ENCODE peak calls at places on chromosomes 7 and 10, in six cellular contexts. E, X, C, Z, W and T are unnamed samples.
A peak's percentile ranks its signal among the peaks of the same experiment; 100 is the strongest.

GRCh38 chr7:108805808-108806397 is 236.2 kb downstream of the DNAJB9 start:
- DNase-seq in E (peak; percentile 52), C (peak; percentile 10), Z (peak; percentile 4), X (no peak), W (no peak), T (no peak)

GRCh38 chr10:86861351-86861750 is 96.1 kb downstream of the MMRN2 start:
- DNase-seq in W (no peak), E (no peak), C (no peak), X (no peak), Z (no peak), T (no peak)

GRCh38 chr10:48775206-48775517 is 90.5 kb downstream of the WDFY4 start:
- DNase-seq in W (no peak), Z (no peak), C (no peak), E (no peak), X (no peak), T (no peak)

GRCh38 chr7:27177795-27178320 is 3.7 kb upstream of the HOXA10 start:
- DNase-seq in W (no peak), C (no peak), Z (no peak), E (no peak), X (peak; percentile 14), T (no peak)

GRCh38 chr7:94391716-94392390 is 2.8 kb upstream of the COL1A2 start:
- DNase-seq in Z (no peak), W (peak; percentile 31), X (peak; percentile 46), C (peak; percentile 88), E (no peak), T (peak; percentile 51)

GRCh38 chr7:739964-740942 is 13.2 kb upstream of the PRKAR1B start:
- DNase-seq in X (no peak), Z (no peak), C (no peak), E (no peak), W (no peak), T (no peak)

GRCh38 chr10:12712284-12712983 is 289.1 kb downstream of the CCDC3 start:
- DNase-seq in Z (no peak), W (no peak), E (no peak), X (no peak), C (no peak), T (no peak)

GRCh38 chr7:74514131-74514591 is 60.5 kb downstream of the GTF2IRD1 start:
- DNase-seq in Z (no peak), E (no peak), X (no peak), W (peak; percentile 66), C (no peak), T (no peak)

GRCh38 chr7:18354686-18355085 is 140.9 kb upstream of the HDAC9 start:
- DNase-seq in E (no peak), W (no peak), X (no peak), C (peak; percentile 62), Z (no peak), T (no peak)

GRCh38 chr10:11909618-11910017 is 86.5 kb downstream of the PROSER2 start:
- DNase-seq in X (no peak), C (no peak), Z (no peak), W (no peak), E (no peak), T (no peak)

GRCh38 chr7:150845471-150845870 is 6.8 kb upstream of the AOC1 start:
- DNase-seq in W (peak; percentile 54), Z (no peak), X (no peak), E (no peak), C (no peak), T (peak; percentile 29)

GRCh38 chr7:16765436-16765859 is 11.9 kb downstream of the TSPAN13 start:
- DNase-seq in X (no peak), C (no peak), W (no peak), E (no peak), Z (no peak), T (no peak)

GRCh38 chr10:72162978-72163377 is 52.8 kb upstream of the ANAPC16 start:
- DNase-seq in Z (peak; percentile 91), X (no peak), E (no peak), W (no peak), C (peak; percentile 92), T (no peak)

GRCh38 chr10:123847686-123848432 is 43.7 kb downstream of the CPXM2 start:
- DNase-seq in E (no peak), C (no peak), W (no peak), Z (peak; percentile 67), X (no peak), T (no peak)

GRCh38 chr10:97079454-97079853 is 106.3 kb downstream of the SLIT1 start:
- DNase-seq in W (no peak), X (no peak), C (no peak), E (no peak), Z (no peak), T (no peak)

GRCh38 chr10:113605207-113605606 is 52.4 kb downstream of the HABP2 start:
- DNase-seq in E (no peak), C (no peak), W (no peak), Z (no peak), X (no peak), T (no peak)

GRCh38 chr10:15141136-15142067 is 27.1 kb downstream of the NMT2 start:
- DNase-seq in Z (no peak), X (no peak), W (no peak), E (no peak), C (peak; percentile 56), T (no peak)

GRCh38 chr7:11193131-11193867 is 219.6 kb downstream of the PHF14 start:
- DNase-seq in E (no peak), X (no peak), Z (peak; percentile 9), C (peak; percentile 21), W (no peak), T (peak; percentile 33)

GRCh38 chr10:80522756-80523363 is 14.8 kb upstream of the SH2D4B start:
- DNase-seq in W (no peak), X (no peak), C (no peak), E (no peak), Z (peak; percentile 64), T (no peak)

GRCh38 chr10:80526218-80526617 is 11.5 kb upstream of the SH2D4B start:
- DNase-seq in W (no peak), E (no peak), Z (no peak), C (no peak), X (no peak), T (no peak)

GRCh38 chr10:80524190-80524589 is 13.5 kb upstream of the SH2D4B start:
- DNase-seq in C (no peak), Z (no peak), W (no peak), E (no peak), X (no peak), T (no peak)

GRCh38 chr10:80520661-80521488 is 16.8 kb upstream of the SH2D4B start:
- DNase-seq in E (no peak), C (no peak), Z (no peak), W (no peak), X (no peak), T (no peak)

DNA sequence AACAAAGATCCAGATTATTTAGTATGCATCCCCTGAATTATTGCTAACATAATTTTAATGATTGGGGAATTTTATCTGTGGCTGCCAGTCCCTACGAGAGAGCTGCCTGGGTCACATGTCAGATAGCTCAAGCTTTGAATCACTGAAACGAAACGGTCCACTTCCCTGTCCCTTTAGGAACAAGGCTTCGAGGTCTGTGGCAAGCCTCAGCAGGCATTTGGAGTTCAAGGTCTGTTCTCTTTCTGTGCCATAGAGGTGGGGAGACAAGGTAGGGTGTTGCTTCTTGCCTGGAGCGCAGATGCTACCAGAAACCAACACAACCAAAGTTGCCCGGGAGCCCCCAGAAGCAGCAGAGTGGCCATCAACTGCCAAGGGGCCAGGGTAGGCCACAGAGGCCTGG is 13.9 kb upstream of the SH2D4B start:
- DNase-seq in X (no peak), E (no peak), Z (no peak), C (no peak), W (no peak), T (no peak)
- H3K4me1 ChIP-seq in X (no peaks in the 10 kb centered on the region), E (peaks cover 8% of the 10 kb centered on the region), Z (no peaks in the 10 kb centered on the region), C (no peaks in the 10 kb centered on the region), W (peaks cover 19% of the 10 kb centered on the region), T (peaks cover 4% of the 10 kb centered on the region)

GRCh38 chr10:34280599-34281374 is 534.3 kb downstream of the PARD3 start:
- DNase-seq in Z (peak; percentile 99), E (no peak), C (peak; percentile 98), X (peak; percentile 80), W (no peak), T (peak; percentile 82)
- H3K27ac ChIP-seq in Z (peak overlapping the region; percentile 76), E (no peak overlapping the region), C (peak overlapping the region; percentile 87), X (peak overlapping the region; percentile 78), W (peak overlapping the region; percentile 56), T (peak overlapping the region; percentile 71)

GRCh38 chr7:39894904-39895303 is 55.2 kb upstream of the CDK13 start:
- DNase-seq in E (no peak), C (no peak), W (no peak), Z (peak; percentile 32), X (no peak), T (no peak)

GRCh38 chr7:39890411-39890810 is 59.6 kb upstream of the CDK13 start:
- DNase-seq in X (no peak), Z (no peak), W (no peak), E (no peak), C (peak; percentile 16), T (no peak)

GRCh38 chr7:39892361-39892760 is 57.7 kb upstream of the CDK13 start:
- DNase-seq in W (no peak), Z (peak; percentile 16), E (no peak), X (no peak), C (no peak), T (no peak)

GRCh38 chr7:39888171-39888853 is 61.7 kb upstream of the CDK13 start:
- DNase-seq in E (no peak), C (no peak), W (no peak), Z (no peak), X (no peak), T (no peak)

DNA sequence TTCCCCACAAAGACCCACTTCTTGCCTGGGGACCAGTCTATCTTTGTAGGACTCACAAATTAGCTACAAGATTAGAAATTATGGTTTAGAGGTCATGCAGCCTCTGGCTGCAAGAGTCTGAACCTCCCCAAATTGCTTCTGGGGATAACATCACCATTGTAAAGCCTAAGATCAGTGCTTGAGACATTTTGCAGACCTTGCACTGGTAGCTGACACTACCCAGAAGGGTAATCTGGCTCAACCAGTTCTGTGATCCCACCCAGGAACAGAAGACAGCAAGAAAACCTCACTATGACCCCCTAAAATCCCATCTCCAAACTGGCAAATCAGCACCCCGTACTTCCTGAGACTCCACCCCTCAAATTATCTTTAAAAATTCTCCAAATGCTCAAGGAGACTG is 58.2 kb upstream of the CDK13 start:
- DNase-seq in W (no peak), Z (no peak), E (no peak), C (no peak), X (no peak), T (no peak)
- H3K4me1 ChIP-seq in W (no peaks in the 10 kb centered on the region), Z (no peaks in the 10 kb centered on the region), E (no peaks in the 10 kb centered on the region), C (no peaks in the 10 kb centered on the region), X (no peaks in the 10 kb centered on the region), T (no peaks in the 10 kb centered on the region)

GRCh38 chr7:158943713-158944112 is 87.4 kb downstream of the DYNC2I1 start:
- DNase-seq in W (no peak), X (no peak), Z (no peak), E (no peak), C (no peak), T (no peak)
- H3K27ac ChIP-seq in W (no peak overlapping the region), X (no peak overlapping the region), Z (no peak overlapping the region), E (no peak overlapping the region), C (no peak overlapping the region), T (no peak overlapping the region)

DNA sequence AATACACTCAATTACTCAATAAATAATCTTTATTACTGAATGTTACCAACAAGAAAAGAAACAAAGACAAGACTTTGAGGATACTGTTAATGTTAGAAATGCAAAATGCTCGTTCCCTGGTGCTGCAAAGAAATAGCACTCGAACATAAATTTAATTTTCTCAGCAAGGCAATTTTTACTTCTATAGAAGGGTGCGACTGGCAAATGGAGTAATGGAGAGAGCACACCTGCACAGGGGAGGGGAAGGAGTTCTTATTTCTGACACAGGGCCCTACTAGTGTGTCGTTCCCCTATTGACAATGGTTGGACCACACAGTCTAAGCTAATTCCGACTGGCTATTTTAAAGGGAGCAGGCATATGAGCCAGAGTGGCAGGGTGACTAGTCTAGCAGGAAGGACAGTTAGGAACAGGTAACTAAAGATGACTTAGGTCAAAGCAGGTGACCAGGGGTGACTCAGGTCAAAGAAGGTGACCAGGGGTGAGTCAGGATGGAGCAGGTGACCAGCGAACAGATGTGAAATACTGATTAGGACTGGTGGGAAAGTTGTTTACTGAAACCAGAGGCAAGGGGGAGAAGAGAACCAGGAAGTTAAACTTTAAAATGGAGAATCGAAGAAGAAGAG is 119.1 kb downstream of the RNF32 start:
- DNase-seq in C (no peak), E (no peak), X (no peak), Z (no peak), W (no peak), T (no peak)
- H3K4me1 ChIP-seq in C (no peaks in the 10 kb centered on the region), E (no peaks in the 10 kb centered on the region), X (no peaks in the 10 kb centered on the region), Z (no peaks in the 10 kb centered on the region), W (no peaks in the 10 kb centered on the region), T (peaks cover 7% of the 10 kb centered on the region)